ENCODE peak calls at places on chromosomes 4 and X, in five cellular contexts. U is HepG2, X is NT2/D1, P is H1, W is GM12878. A is an unnamed sample.
A peak's percentile ranks its signal among the peaks of the same experiment; 100 is the strongest.

GRCh38 chrX:104166735-104167436 is 633 bp downstream of the FAM199X start:
- DNase-seq in W (no peak), U (no peak), X (peak; percentile 3), P (no peak), A (no peak)

GRCh38 chr4:153724606-153725005 is 35.2 kb downstream of the RNF175 start:
- DNase-seq in P (no peak), W (no peak), U (no peak), X (no peak), A (no peak)

GRCh38 chr4:6278801-6279197 is 9.1 kb downstream of the WFS1 start:
- DNase-seq in P (no peak), X (no peak), U (peak; percentile 73), W (peak; percentile 42), A (no peak)

GRCh38 chrX:110228453-110228852 is 89.4 kb downstream of the AMMECR1 start:
- DNase-seq in U (no peak), X (no peak), W (no peak), P (no peak), A (no peak)

GRCh38 chrX:139949703-139950102 is 15.6 kb downstream of the CXorf66 start:
- DNase-seq in P (no peak), X (no peak), W (no peak), U (no peak), A (no peak)

GRCh38 chrX:40402771-40403533 is 177.8 kb upstream of the ATP6AP2 start:
- DNase-seq in X (no peak), U (no peak), P (no peak), W (no peak), A (no peak)

GRCh38 chr4:47210828-47211227 is 179.5 kb downstream of the GABRB1 start:
- DNase-seq in U (no peak), X (no peak), P (no peak), W (no peak), A (no peak)

GRCh38 chr4:133775881-133776280 is 425.7 kb downstream of the PABPC4L start:
- DNase-seq in W (no peak), U (no peak), P (no peak), X (no peak), A (no peak)

GRCh38 chr4:166121897-166122296 is 248.9 kb downstream of the TLL1 start:
- DNase-seq in U (no peak), P (no peak), X (no peak), W (no peak), A (peak; percentile 11)

GRCh38 chr4:173746424-173746823 is 216.4 kb upstream of the HAND2 start:
- DNase-seq in U (no peak), X (no peak), P (no peak), W (no peak), A (no peak)

GRCh38 chr4:74692973-74693372 is 101.3 kb downstream of the BTC start:
- DNase-seq in P (no peak), U (no peak), X (no peak), W (no peak), A (no peak)

GRCh38 chr4:150366487-150366999 is 215.4 kb upstream of the MAB21L2 start:
- DNase-seq in X (peak; percentile 35), U (no peak), W (peak; percentile 54), P (peak; percentile 51), A (peak; percentile 9)

GRCh38 chr4:141713771-141714445 is 77.5 kb downstream of the IL15 start:
- DNase-seq in U (no peak), P (no peak), X (peak; percentile 15), W (no peak), A (no peak)

GRCh38 chr4:141706445-141706844 is 70.1 kb downstream of the IL15 start:
- DNase-seq in U (no peak), X (no peak), P (no peak), W (no peak), A (no peak)

GRCh38 chr4:141705747-141706377 is 69.5 kb downstream of the IL15 start:
- DNase-seq in X (no peak), P (no peak), U (no peak), W (no peak), A (no peak)

GRCh38 chr4:141713185-141713584 is 76.8 kb downstream of the IL15 start:
- DNase-seq in U (no peak), W (no peak), P (no peak), X (no peak), A (no peak)

DNA sequence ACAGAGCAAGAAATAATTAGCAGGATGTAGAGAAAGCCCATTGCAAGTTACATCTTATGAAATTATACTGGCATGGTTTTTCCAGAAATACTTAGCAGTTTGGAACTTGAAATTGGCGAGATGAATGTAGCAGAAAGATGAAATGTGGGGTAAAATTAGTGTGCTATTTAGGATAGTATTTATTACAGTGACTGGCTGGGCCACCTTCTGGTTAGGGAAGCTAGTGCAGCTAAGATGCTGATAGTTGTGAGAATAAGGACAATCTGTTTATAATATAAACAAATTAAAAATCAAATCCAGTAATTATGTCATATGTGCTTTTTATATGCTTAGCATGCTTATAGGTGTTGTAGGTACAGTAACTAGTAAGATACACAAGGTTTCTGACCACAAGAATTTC is 74.8 kb downstream of the IL15 start:
- DNase-seq in X (no peak), P (no peak), W (no peak), U (no peak), A (peak; percentile 16)
- TF ChIP-seq SUZ12 in X (no peak), P (no peak), W (no peak), U (no peak), A (no peak)

DNA sequence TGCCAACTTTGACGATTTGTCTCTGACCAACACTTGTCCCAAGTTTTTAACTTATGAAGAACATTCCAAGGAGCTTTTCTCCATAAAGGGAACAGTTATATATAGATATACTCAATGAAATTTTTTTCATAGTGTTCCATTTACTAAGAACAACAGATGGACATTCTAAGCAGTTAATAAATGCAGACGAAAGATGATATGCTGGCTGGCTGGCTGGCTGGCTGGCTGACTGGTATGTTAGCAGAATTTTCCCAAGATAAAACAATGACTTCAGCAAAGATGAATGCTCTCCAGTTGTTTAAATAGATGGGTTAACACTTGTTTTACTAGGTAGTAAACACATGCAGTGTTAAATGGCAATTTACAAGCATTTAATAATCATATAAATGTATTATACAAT is 62.2 kb downstream of the SPANXN3 start:
- DNase-seq in P (no peak), X (no peak), W (no peak), U (no peak), A (no peak)
- TF ChIP-seq SUZ12 in P (no peak), X (no peak), W (no peak), U (no peak), A (no peak)

GRCh38 chr4:57013529-57014120 is 34.9 kb downstream of the POLR2B start:
- DNase-seq in P (no peak), U (no peak), X (no peak), W (no peak), A (no peak)
- TF ChIP-seq SUZ12 in P (no peak), U (no peak), X (no peak), W (no peak), A (no peak)

GRCh38 chrX:78759081-78759480 is 11.6 kb downstream of the LPAR4 start:
- DNase-seq in P (no peak), X (no peak), W (no peak), U (no peak), A (no peak)
- TF ChIP-seq SUZ12 in P (no peak), X (no peak), W (no peak), U (no peak), A (no peak)

GRCh38 chrX:100368167-100368566 is 41.9 kb downstream of the PCDH19 start:
- DNase-seq in P (no peak), X (no peak), W (no peak), U (peak; percentile 0), A (peak; percentile 61)
- TF ChIP-seq SUZ12 in P (no peak), X (no peak), W (no peak), U (no peak), A (no peak)

DNA sequence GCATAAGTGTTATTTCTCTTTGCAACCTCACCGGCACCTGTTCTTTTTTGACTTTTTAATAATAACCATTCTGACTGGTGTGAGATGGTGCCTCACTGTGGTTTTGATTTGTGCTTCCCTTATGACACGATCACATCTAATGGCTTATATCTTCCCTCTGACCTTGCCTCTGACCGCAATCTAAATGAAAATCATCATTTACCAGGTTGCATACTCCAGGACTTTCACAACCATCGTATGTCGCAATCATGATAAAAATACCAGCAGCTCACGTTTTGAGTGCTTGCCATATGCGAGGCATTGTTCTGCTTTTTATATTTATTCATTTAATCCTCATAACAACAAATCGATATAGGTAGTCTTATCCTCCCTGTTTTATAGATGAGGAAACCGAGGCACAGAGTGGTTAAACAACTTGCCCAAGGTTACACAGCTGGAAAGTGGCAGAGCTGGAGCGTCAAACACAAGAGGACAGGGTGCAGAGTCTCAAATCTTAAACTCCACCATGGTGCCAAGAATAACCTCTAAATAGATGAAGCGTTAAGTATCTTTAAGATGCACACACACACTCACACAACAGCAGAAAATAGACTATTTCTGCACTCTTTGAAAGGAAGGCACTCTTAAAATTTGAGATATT is 102.2 kb downstream of the SEL1L3 start:
- DNase-seq in X (no peak), W (no peak), U (no peak), P (no peak), A (no peak)
- TF ChIP-seq SUZ12 in X (no peak), W (no peak), U (no peak), P (no peak), A (no peak)

GRCh38 chr4:54062392-54062791 is 2.0 kb downstream of the CHIC2 start:
- DNase-seq in W (no peak), X (no peak), P (no peak), U (no peak), A (no peak)

GRCh38 chr4:54064317-54065275 is at the start of gene CHIC2:
- DNase-seq in U (peak; percentile 85), X (peak; percentile 73), P (peak; percentile 94), W (peak; percentile 63), A (peak; percentile 90)

GRCh38 chr4:54063224-54063623 is 1.2 kb downstream of the CHIC2 start:
- DNase-seq in U (peak; percentile 52), W (no peak), X (no peak), P (no peak), A (no peak)

GRCh38 chr4:54065282-54066087 is 1.1 kb upstream of the CHIC2 start:
- DNase-seq in W (no peak), P (no peak), X (no peak), U (no peak), A (no peak)

DNA sequence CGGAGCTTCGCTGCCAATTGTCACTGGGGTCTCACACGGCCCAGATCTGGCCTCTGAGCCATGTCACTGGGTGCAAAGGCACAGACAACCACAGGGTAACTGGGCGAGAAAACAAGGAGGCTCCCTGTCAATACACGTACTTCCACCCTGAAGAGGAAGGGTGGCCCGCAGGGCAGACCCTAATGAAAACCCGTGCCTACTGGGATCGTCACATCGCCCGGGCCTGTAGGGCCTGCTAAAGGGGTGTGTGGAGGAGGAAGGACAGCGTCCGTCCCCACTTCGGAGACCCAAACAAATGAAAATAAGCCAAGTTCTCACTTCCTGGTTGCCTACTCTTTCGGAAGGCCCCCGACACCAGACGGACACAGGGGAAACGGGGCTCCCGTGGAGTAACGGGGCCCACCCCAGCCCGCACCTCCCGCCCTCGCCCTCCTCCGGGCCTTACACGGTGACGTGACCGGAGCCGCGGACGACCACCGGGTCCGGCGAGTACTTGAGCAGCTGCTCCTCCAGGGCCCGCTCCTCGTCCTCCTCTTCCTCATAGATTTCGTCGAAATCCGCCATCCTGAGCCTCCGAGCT is 578 bp downstream of the CHIC2 start:
- DNase-seq in U (peak; percentile 24), P (no peak), X (peak; percentile 8), W (no peak), A (peak; percentile 16)
- TF ChIP-seq SUZ12 in U (no peak), P (no peak), X (no peak), W (no peak), A (no peak)

GRCh38 chrX:53882331-53882730 is 161.9 kb downstream of the PHF8 start:
- DNase-seq in U (peak; percentile 86), X (no peak), W (no peak), P (no peak), A (no peak)
- TF ChIP-seq SUZ12 in U (no peak), X (no peak), W (no peak), P (no peak), A (no peak)